ENCODE peak calls at places on chromosomes 3 and 15, in nine cellular contexts. O is NCI-H1092 treated with DMSO at 0.1 percent for 48 hours; K is fibroblast of the aortic adventitia; X is endothelial cell; A is GM13976; Z is NCI-H460; C is activated naive CD4-positive, alpha-beta T cell; M is AG10803; P is HTR-8/SVneo. V is an unnamed sample.

GRCh38 chr15:43509923-43510229 is 7.5 kb upstream of the MAP1A start:
- DNase-seq in O (no peak), K (peak), X (no peak), A (peak), Z (no peak), C (no peak), M (no peak), P (no peak), V (no peak)

GRCh38 chr15:100330629-100331215 is 11.1 kb downstream of the ADAMTS17 start:
- DNase-seq in O (no peak), K (no peak), X (no peak), A (no peak), Z (no peak), C (no peak), M (no peak), P (no peak), V (no peak)

GRCh38 chr15:27454281-27455060 is 483.5 kb downstream of the GABRG3 start:
- DNase-seq in O (no peak), K (peak), X (no peak), A (no peak), Z (peak), C (no peak), M (peak), P (no peak), V (no peak)

GRCh38 chr3:126306397-126306796 is 50.8 kb downstream of the KLF15 start:
- DNase-seq in O (no peak), K (no peak), X (no peak), A (no peak), Z (no peak), C (no peak), M (no peak), P (no peak), V (no peak)

GRCh38 chr15:42404461-42405235 is 45.3 kb downstream of the CAPN3 start:
- DNase-seq in O (no peak), K (no peak), X (no peak), A (no peak), Z (no peak), C (no peak), M (no peak), P (no peak), V (no peak)

GRCh38 chr15:74345051-74345450 is 22.4 kb downstream of the CYP11A1 start:
- DNase-seq in O (no peak), K (no peak), X (no peak), A (no peak), Z (no peak), C (no peak), M (no peak), P (peak), V (no peak)

GRCh38 chr15:67981848-67982247 is 72.3 kb upstream of the PIAS1 start:
- DNase-seq in O (no peak), K (no peak), X (no peak), A (no peak), Z (no peak), C (no peak), M (no peak), P (no peak), V (no peak)

GRCh38 chr3:99586680-99587079 is 51.7 kb upstream of the COL8A1 start:
- DNase-seq in O (no peak), K (no peak), X (no peak), A (no peak), Z (peak), C (no peak), M (peak), P (no peak), V (no peak)

GRCh38 chr3:157631468-157631867 is 128.3 kb upstream of the VEPH1 start:
- DNase-seq in O (no peak), K (no peak), X (no peak), A (no peak), Z (no peak), C (no peak), M (peak), P (no peak), V (no peak)

GRCh38 chr3:10848261-10848660 is 32.2 kb downstream of the SLC6A11 start:
- DNase-seq in O (no peak), K (no peak), X (no peak), A (peak), Z (no peak), C (no peak), M (no peak), P (no peak), V (peak)

V was measured in GM10248.